ENCODE peak calls at places on chromosomes 12 and 14, in seven cellular contexts. One of them, this sample, is unnamed.

GRCh38 chr14:30227436-30227835 is 299.8 kb upstream of the PRKD1 start:
- DNase-seq in left ventricle myocardium inferior: peak; percentile 37
- DNase-seq in neuronal stem cell: no peak
- DNase-seq in stomach: no peak
- DNase-seq in ascending aorta: no peak
- DNase-seq in neural progenitor cell: no peak
- DNase-seq in brain microvascular endothelial cell: no peak
- DNase-seq in this sample: no peak

GRCh38 chr12:90979936-90980335 is 24.8 kb downstream of the EPYC start:
- DNase-seq in brain microvascular endothelial cell: no peak
- DNase-seq in neuronal stem cell: no peak
- DNase-seq in stomach: no peak
- DNase-seq in left ventricle myocardium inferior: no peak
- DNase-seq in ascending aorta: no peak
- DNase-seq in neural progenitor cell: no peak
- DNase-seq in this sample: peak; percentile 19

GRCh38 chr12:32217354-32218310 is 111.0 kb downstream of the BICD1 start:
- DNase-seq in left ventricle myocardium inferior: no peak
- DNase-seq in neural progenitor cell: no peak
- DNase-seq in brain microvascular endothelial cell: peak; percentile 75
- DNase-seq in neuronal stem cell: no peak
- DNase-seq in ascending aorta: peak; percentile 43
- DNase-seq in stomach: no peak
- DNase-seq in this sample: no peak

GRCh38 chr12:3266638-3267037 is 189.5 kb downstream of the TSPAN9 start:
- DNase-seq in stomach: no peak
- DNase-seq in neural progenitor cell: no peak
- DNase-seq in left ventricle myocardium inferior: no peak
- DNase-seq in brain microvascular endothelial cell: no peak
- DNase-seq in ascending aorta: no peak
- DNase-seq in neuronal stem cell: no peak
- DNase-seq in this sample: no peak

GRCh38 chr14:80585506-80585835 is 356.1 kb downstream of the CEP128 start:
- DNase-seq in neural progenitor cell: no peak
- DNase-seq in brain microvascular endothelial cell: peak; percentile 4
- DNase-seq in ascending aorta: no peak
- DNase-seq in stomach: no peak
- DNase-seq in left ventricle myocardium inferior: no peak
- DNase-seq in neuronal stem cell: no peak
- DNase-seq in this sample: no peak

GRCh38 chr12:107349008-107349747 is 255.8 kb upstream of the CRY1 start:
- DNase-seq in ascending aorta: no peak
- DNase-seq in left ventricle myocardium inferior: no peak
- DNase-seq in brain microvascular endothelial cell: peak; percentile 78
- DNase-seq in neural progenitor cell: peak; percentile 24
- DNase-seq in neuronal stem cell: no peak
- DNase-seq in stomach: no peak
- DNase-seq in this sample: no peak

GRCh38 chr12:123935956-123936355 is 36.7 kb downstream of the CCDC92 start:
- DNase-seq in left ventricle myocardium inferior: no peak
- DNase-seq in ascending aorta: no peak
- DNase-seq in neural progenitor cell: no peak
- DNase-seq in neuronal stem cell: no peak
- DNase-seq in brain microvascular endothelial cell: no peak
- DNase-seq in stomach: no peak
- DNase-seq in this sample: no peak

GRCh38 chr14:73221945-73222344 is 15.4 kb upstream of the PAPLN start:
- DNase-seq in neuronal stem cell: no peak
- DNase-seq in ascending aorta: no peak
- DNase-seq in stomach: no peak
- DNase-seq in left ventricle myocardium inferior: no peak
- DNase-seq in neural progenitor cell: no peak
- DNase-seq in brain microvascular endothelial cell: no peak
- DNase-seq in this sample: no peak

GRCh38 chr14:61296707-61297502 is 15.8 kb upstream of the TMEM30B start:
- DNase-seq in ascending aorta: no peak
- DNase-seq in neural progenitor cell: no peak
- DNase-seq in stomach: no peak
- DNase-seq in left ventricle myocardium inferior: no peak
- DNase-seq in neuronal stem cell: no peak
- DNase-seq in brain microvascular endothelial cell: peak; percentile 27
- DNase-seq in this sample: no peak

GRCh38 chr12:186006-186625 is 27.8 kb downstream of the SLC6A12 start:
- DNase-seq in brain microvascular endothelial cell: no peak
- DNase-seq in left ventricle myocardium inferior: no peak
- DNase-seq in ascending aorta: no peak
- DNase-seq in stomach: no peak
- DNase-seq in neural progenitor cell: no peak
- DNase-seq in neuronal stem cell: no peak
- DNase-seq in this sample: no peak

GRCh38 chr12:108066583-108067234 is 62.4 kb upstream of the WSCD2 start:
- DNase-seq in left ventricle myocardium inferior: no peak
- DNase-seq in neural progenitor cell: no peak
- DNase-seq in neuronal stem cell: no peak
- DNase-seq in ascending aorta: no peak
- DNase-seq in stomach: no peak
- DNase-seq in brain microvascular endothelial cell: no peak
- DNase-seq in this sample: no peak

GRCh38 chr14:89473979-89474378 is 56.9 kb upstream of the FOXN3 start:
- DNase-seq in left ventricle myocardium inferior: no peak
- DNase-seq in neuronal stem cell: no peak
- DNase-seq in ascending aorta: no peak
- DNase-seq in neural progenitor cell: no peak
- DNase-seq in stomach: no peak
- DNase-seq in brain microvascular endothelial cell: no peak
- DNase-seq in this sample: no peak

GRCh38 chr12:122067966-122068365 is 10.6 kb upstream of the MLXIP start:
- DNase-seq in stomach: peak; percentile 58
- DNase-seq in ascending aorta: no peak
- DNase-seq in left ventricle myocardium inferior: no peak
- DNase-seq in neural progenitor cell: no peak
- DNase-seq in brain microvascular endothelial cell: no peak
- DNase-seq in neuronal stem cell: no peak
- DNase-seq in this sample: peak; percentile 46

DNA sequence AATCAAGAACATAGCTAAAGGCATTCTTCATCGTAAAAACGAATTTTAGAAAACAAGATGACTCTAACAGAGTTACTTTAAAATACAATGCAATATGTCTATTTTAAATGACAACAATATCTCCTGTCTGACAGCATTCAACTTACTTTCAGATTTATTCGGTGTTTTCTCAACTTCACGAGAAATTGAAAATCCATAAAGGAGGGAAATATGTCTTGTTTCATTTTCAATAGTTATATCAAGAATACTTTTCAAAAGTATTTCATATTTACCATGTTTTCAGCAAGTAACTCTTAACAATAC is 254.8 kb downstream of the DAD1 start:
- DNase-seq in neural progenitor cell: no peak
- DNase-seq in left ventricle myocardium inferior: no peak
- DNase-seq in ascending aorta: no peak
- DNase-seq in neuronal stem cell: no peak
- DNase-seq in brain microvascular endothelial cell: no peak
- DNase-seq in stomach: no peak
- DNase-seq in this sample: no peak
- H3K27ac ChIP-seq in neural progenitor cell: no peak overlapping the region
- H3K27ac ChIP-seq in left ventricle myocardium inferior: no peak overlapping the region
- H3K27ac ChIP-seq in ascending aorta: no peak overlapping the region
- H3K27ac ChIP-seq in neuronal stem cell: no peak overlapping the region
- H3K27ac ChIP-seq in brain microvascular endothelial cell: no peak overlapping the region
- H3K27ac ChIP-seq in stomach: no peak overlapping the region
- H3K27ac ChIP-seq in this sample: no peak overlapping the region

GRCh38 chr12:6463211-6463610 is 7.3 kb downstream of the VAMP1 start:
- DNase-seq in left ventricle myocardium inferior: no peak
- DNase-seq in brain microvascular endothelial cell: no peak
- DNase-seq in ascending aorta: no peak
- DNase-seq in neural progenitor cell: no peak
- DNase-seq in stomach: no peak
- DNase-seq in neuronal stem cell: no peak
- DNase-seq in this sample: no peak
- H3K36me3 ChIP-seq in left ventricle myocardium inferior: peaks cover 79% of the 10 kb centered on the region
- H3K36me3 ChIP-seq in brain microvascular endothelial cell: peaks cover 33% of the 10 kb centered on the region
- H3K36me3 ChIP-seq in ascending aorta: peaks cover 58% of the 10 kb centered on the region
- H3K36me3 ChIP-seq in neural progenitor cell: no peaks in the 10 kb centered on the region
- H3K36me3 ChIP-seq in stomach: peaks cover 78% of the 10 kb centered on the region
- H3K36me3 ChIP-seq in neuronal stem cell: peaks cover 34% of the 10 kb centered on the region
- H3K36me3 ChIP-seq in this sample: peaks cover 51% of the 10 kb centered on the region

DNA sequence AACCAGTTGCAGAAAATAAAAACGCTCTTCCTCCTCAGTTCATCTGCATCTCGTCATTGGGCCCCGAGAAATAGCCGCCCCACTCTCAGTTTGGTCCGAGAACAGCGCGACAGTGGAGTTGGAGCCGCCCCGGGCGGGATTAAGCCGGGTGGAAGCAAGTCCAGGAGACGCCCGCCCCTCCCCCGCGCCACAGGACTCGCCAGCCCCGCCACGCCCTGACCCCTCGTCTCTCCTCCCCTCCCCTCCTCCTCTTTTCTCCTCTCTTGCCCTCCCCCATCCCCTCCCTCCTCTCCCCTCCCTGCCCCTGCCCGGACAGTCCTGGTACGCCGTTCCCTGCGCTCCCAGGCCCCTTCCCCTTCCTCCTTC is 83.8 kb downstream of the TNFAIP2 start:
- DNase-seq in ascending aorta: peak; percentile 9
- DNase-seq in left ventricle myocardium inferior: peak; percentile 91
- DNase-seq in brain microvascular endothelial cell: no peak
- DNase-seq in neural progenitor cell: peak; percentile 66
- DNase-seq in stomach: peak; percentile 51
- DNase-seq in neuronal stem cell: no peak
- DNase-seq in this sample: peak; percentile 76
- H3K27me3 ChIP-seq in ascending aorta: no peaks in the 10 kb centered on the region
- H3K27me3 ChIP-seq in left ventricle myocardium inferior: peaks cover 74% of the 10 kb centered on the region
- H3K27me3 ChIP-seq in brain microvascular endothelial cell: peaks cover 13% of the 10 kb centered on the region
- H3K27me3 ChIP-seq in neural progenitor cell: peaks cover 45% of the 10 kb centered on the region
- H3K27me3 ChIP-seq in stomach: peaks cover 24% of the 10 kb centered on the region
- H3K27me3 ChIP-seq in neuronal stem cell: peaks cover 7% of the 10 kb centered on the region
- H3K27me3 ChIP-seq in this sample: peaks cover 36% of the 10 kb centered on the region

GRCh38 chr12:47823422-47824086 is 3.9 kb upstream of the HDAC7 start:
- DNase-seq in ascending aorta: no peak
- DNase-seq in brain microvascular endothelial cell: no peak
- DNase-seq in neural progenitor cell: no peak
- DNase-seq in neuronal stem cell: no peak
- DNase-seq in stomach: no peak
- DNase-seq in left ventricle myocardium inferior: no peak
- DNase-seq in this sample: no peak
- H3K27ac ChIP-seq in ascending aorta: peak overlapping the region; percentile 97
- H3K27ac ChIP-seq in brain microvascular endothelial cell: no peak overlapping the region
- H3K27ac ChIP-seq in neural progenitor cell: no peak overlapping the region
- H3K27ac ChIP-seq in neuronal stem cell: no peak overlapping the region
- H3K27ac ChIP-seq in stomach: no peak overlapping the region
- H3K27ac ChIP-seq in left ventricle myocardium inferior: peak overlapping the region; percentile 99
- H3K27ac ChIP-seq in this sample: peak overlapping the region; percentile 98

GRCh38 chr12:110451263-110451662 is 1.1 kb upstream of the ARPC3 start:
- DNase-seq in neuronal stem cell: no peak
- DNase-seq in brain microvascular endothelial cell: no peak
- DNase-seq in left ventricle myocardium inferior: no peak
- DNase-seq in neural progenitor cell: no peak
- DNase-seq in ascending aorta: no peak
- DNase-seq in stomach: no peak
- DNase-seq in this sample: no peak

GRCh38 chr12:110449799-110450497 is at the start of gene ARPC3:
- DNase-seq in stomach: peak; percentile 96
- DNase-seq in neuronal stem cell: peak; percentile 84
- DNase-seq in brain microvascular endothelial cell: peak; percentile 92
- DNase-seq in left ventricle myocardium inferior: peak; percentile 96
- DNase-seq in neural progenitor cell: peak; percentile 96
- DNase-seq in ascending aorta: peak; percentile 76
- DNase-seq in this sample: peak; percentile 94

GRCh38 chr12:110458756-110459155 is 8.6 kb upstream of the ARPC3 start:
- DNase-seq in ascending aorta: no peak
- DNase-seq in neural progenitor cell: no peak
- DNase-seq in left ventricle myocardium inferior: no peak
- DNase-seq in neuronal stem cell: no peak
- DNase-seq in stomach: no peak
- DNase-seq in brain microvascular endothelial cell: no peak
- DNase-seq in this sample: no peak

GRCh38 chr12:110453569-110454296 is 3.6 kb upstream of the ARPC3 start:
- DNase-seq in left ventricle myocardium inferior: no peak
- DNase-seq in ascending aorta: no peak
- DNase-seq in neural progenitor cell: no peak
- DNase-seq in neuronal stem cell: no peak
- DNase-seq in brain microvascular endothelial cell: no peak
- DNase-seq in stomach: no peak
- DNase-seq in this sample: no peak
- H3K36me3 ChIP-seq in left ventricle myocardium inferior: peaks cover 55% of the 10 kb centered on the region
- H3K36me3 ChIP-seq in ascending aorta: peaks cover 31% of the 10 kb centered on the region
- H3K36me3 ChIP-seq in neural progenitor cell: peaks cover 13% of the 10 kb centered on the region
- H3K36me3 ChIP-seq in neuronal stem cell: peaks cover 6% of the 10 kb centered on the region
- H3K36me3 ChIP-seq in brain microvascular endothelial cell: peaks cover 9% of the 10 kb centered on the region
- H3K36me3 ChIP-seq in stomach: peaks cover 71% of the 10 kb centered on the region
- H3K36me3 ChIP-seq in this sample: no peaks in the 10 kb centered on the region

DNA sequence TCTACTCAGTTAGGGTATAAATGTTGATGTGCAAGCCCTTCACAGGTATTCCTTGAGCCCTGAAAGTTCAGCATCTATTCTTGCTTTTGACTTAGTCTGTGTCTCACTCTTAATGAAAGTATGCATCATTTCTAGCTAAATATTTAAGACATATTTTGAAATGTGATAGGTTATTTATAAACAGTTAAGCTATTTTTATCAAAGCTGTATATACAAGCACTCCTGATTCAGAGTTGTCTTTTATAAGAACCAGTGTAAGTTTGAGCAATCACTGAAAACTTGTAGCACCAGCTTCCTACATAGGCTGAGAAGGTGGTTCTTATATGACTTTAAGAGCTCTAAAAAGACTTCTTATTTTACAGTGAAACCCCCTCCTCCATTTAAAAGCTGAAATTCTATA is 98.6 kb downstream of the MYF5 start:
- DNase-seq in ascending aorta: no peak
- DNase-seq in neural progenitor cell: no peak
- DNase-seq in left ventricle myocardium inferior: no peak
- DNase-seq in stomach: no peak
- DNase-seq in neuronal stem cell: no peak
- DNase-seq in brain microvascular endothelial cell: no peak
- DNase-seq in this sample: no peak
- H3K27me3 ChIP-seq in ascending aorta: no peaks in the 10 kb centered on the region
- H3K27me3 ChIP-seq in neural progenitor cell: no peaks in the 10 kb centered on the region
- H3K27me3 ChIP-seq in left ventricle myocardium inferior: no peaks in the 10 kb centered on the region
- H3K27me3 ChIP-seq in stomach: no peaks in the 10 kb centered on the region
- H3K27me3 ChIP-seq in neuronal stem cell: no peaks in the 10 kb centered on the region
- H3K27me3 ChIP-seq in brain microvascular endothelial cell: no peaks in the 10 kb centered on the region
- H3K27me3 ChIP-seq in this sample: no peaks in the 10 kb centered on the region